ENCODE peak calls at places on chromosomes 4 and X, in four cellular contexts. One of them, this sample, is unnamed.

GRCh38 chr4:45350438-45350837 is 624.1 kb upstream of the GNPDA2 start:
- DNase-seq in BJ: no peak
- DNase-seq in pancreas: no peak
- DNase-seq in uterus: no peak
- DNase-seq in this sample: no peak

GRCh38 chr4:76219299-76220055 is 5.9 kb upstream of the SCARB2 start:
- DNase-seq in BJ: no peak
- DNase-seq in pancreas: no peak
- DNase-seq in uterus: no peak
- DNase-seq in this sample: no peak

GRCh38 chrX:13165747-13166146 is 121.3 kb upstream of the FAM9C start:
- DNase-seq in BJ: no peak
- DNase-seq in pancreas: no peak
- DNase-seq in uterus: no peak
- DNase-seq in this sample: no peak

GRCh38 chr4:12633058-12633651 is 851.0 kb downstream of the RAB28 start:
- DNase-seq in BJ: no peak
- DNase-seq in pancreas: peak; percentile 89
- DNase-seq in uterus: peak; percentile 59
- DNase-seq in this sample: no peak

GRCh38 chr4:19455196-19455595 is 796.5 kb upstream of the SLIT2 start:
- DNase-seq in BJ: no peak
- DNase-seq in pancreas: no peak
- DNase-seq in uterus: no peak
- DNase-seq in this sample: no peak

GRCh38 chr4:90958256-90958895 is 831.2 kb downstream of the CCSER1 start:
- DNase-seq in BJ: peak; percentile 12
- DNase-seq in pancreas: no peak
- DNase-seq in uterus: no peak
- DNase-seq in this sample: no peak

GRCh38 chrX:14124562-14124961 is 94.9 kb upstream of the GEMIN8 start:
- DNase-seq in BJ: no peak
- DNase-seq in pancreas: no peak
- DNase-seq in uterus: no peak
- DNase-seq in this sample: no peak

GRCh38 chrX:1535241-1536041 is 1.5 kb downstream of the P2RY8 start:
- DNase-seq in BJ: no peak
- DNase-seq in pancreas: no peak
- DNase-seq in uterus: no peak
- DNase-seq in this sample: peak; percentile 68

GRCh38 chrX:149392896-149393295 is 112.2 kb downstream of the IDS start:
- DNase-seq in BJ: no peak
- DNase-seq in pancreas: no peak
- DNase-seq in uterus: no peak
- DNase-seq in this sample: no peak

GRCh38 chr4:92305148-92305877 is 1.5 kb downstream of the GRID2 start:
- DNase-seq in BJ: no peak
- DNase-seq in pancreas: peak; percentile 78
- DNase-seq in uterus: no peak
- DNase-seq in this sample: peak; percentile 86

GRCh38 chrX:19793471-19793870 is 93.9 kb downstream of the SH3KBP1 start:
- DNase-seq in BJ: no peak
- DNase-seq in pancreas: no peak
- DNase-seq in uterus: no peak
- DNase-seq in this sample: no peak

GRCh38 chr4:158670975-158671664 is 567 bp downstream of the C4orf46 start:
- DNase-seq in BJ: peak; percentile 32
- DNase-seq in pancreas: peak; percentile 69
- DNase-seq in uterus: peak; percentile 40
- DNase-seq in this sample: peak; percentile 91

GRCh38 chrX:129689881-129690280 is 35.1 kb upstream of the APLN start:
- DNase-seq in BJ: no peak
- DNase-seq in pancreas: no peak
- DNase-seq in uterus: no peak
- DNase-seq in this sample: no peak

GRCh38 chr4:15234585-15235126 is 193.2 kb upstream of the C1QTNF7 start:
- DNase-seq in BJ: peak; percentile 93
- DNase-seq in pancreas: no peak
- DNase-seq in uterus: peak; percentile 36
- DNase-seq in this sample: no peak

GRCh38 chr4:156962551-156962974 is 9.0 kb downstream of the PDGFC start:
- DNase-seq in BJ: peak; percentile 92
- DNase-seq in pancreas: no peak
- DNase-seq in uterus: peak; percentile 59
- DNase-seq in this sample: no peak

GRCh38 chr4:10529256-10529890 is 72.1 kb upstream of the ZNF518B start:
- DNase-seq in BJ: no peak
- DNase-seq in pancreas: no peak
- DNase-seq in uterus: no peak
- DNase-seq in this sample: no peak

GRCh38 chr4:71202703-71203102 is 136.1 kb upstream of the SLC4A4 start:
- DNase-seq in BJ: no peak
- DNase-seq in pancreas: no peak
- DNase-seq in uterus: no peak
- DNase-seq in this sample: no peak

GRCh38 chr4:128292349-128292748 is 4.7 kb upstream of the PGRMC2 start:
- DNase-seq in BJ: no peak
- DNase-seq in pancreas: no peak
- DNase-seq in uterus: no peak
- DNase-seq in this sample: no peak

GRCh38 chr4:1193206-1194027 is 21.0 kb upstream of the SPON2 start:
- DNase-seq in BJ: no peak
- DNase-seq in pancreas: peak; percentile 44
- DNase-seq in uterus: peak; percentile 35
- DNase-seq in this sample: peak; percentile 45

GRCh38 chr4:124202106-124202505 is 510.4 kb downstream of the ANKRD50 start:
- DNase-seq in BJ: no peak
- DNase-seq in pancreas: no peak
- DNase-seq in uterus: peak; percentile 57
- DNase-seq in this sample: no peak

GRCh38 chrX:16725067-16725466 is 5.7 kb downstream of the SYAP1 start:
- DNase-seq in BJ: no peak
- DNase-seq in pancreas: no peak
- DNase-seq in uterus: no peak
- DNase-seq in this sample: no peak

DNA sequence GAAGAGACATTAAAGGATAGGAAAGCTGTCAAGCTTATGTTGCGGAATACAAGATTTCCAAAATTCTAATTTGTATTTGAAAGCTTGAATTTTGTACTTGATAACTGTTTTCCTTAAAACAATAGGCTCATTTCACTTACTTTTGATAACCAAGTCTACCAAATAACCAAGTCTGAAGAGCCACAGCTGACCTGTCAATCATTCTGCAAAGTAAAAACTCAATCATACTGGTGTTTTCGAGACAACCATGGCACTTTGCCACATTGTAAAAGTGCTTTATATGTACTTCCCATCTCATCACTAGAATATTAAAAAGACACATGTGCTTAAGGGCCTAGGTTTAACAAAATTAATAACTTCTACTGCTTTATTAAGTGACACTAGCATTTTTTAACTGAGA is 47.9 kb downstream of the LEF1 start:
- DNase-seq in BJ: no peak
- DNase-seq in pancreas: no peak
- DNase-seq in uterus: no peak
- DNase-seq in this sample: no peak
- TF ChIP-seq CTCF in BJ: no peak
- TF ChIP-seq CTCF in pancreas: no peak
- TF ChIP-seq CTCF in uterus: no peak
- TF ChIP-seq CTCF in this sample: no peak

DNA sequence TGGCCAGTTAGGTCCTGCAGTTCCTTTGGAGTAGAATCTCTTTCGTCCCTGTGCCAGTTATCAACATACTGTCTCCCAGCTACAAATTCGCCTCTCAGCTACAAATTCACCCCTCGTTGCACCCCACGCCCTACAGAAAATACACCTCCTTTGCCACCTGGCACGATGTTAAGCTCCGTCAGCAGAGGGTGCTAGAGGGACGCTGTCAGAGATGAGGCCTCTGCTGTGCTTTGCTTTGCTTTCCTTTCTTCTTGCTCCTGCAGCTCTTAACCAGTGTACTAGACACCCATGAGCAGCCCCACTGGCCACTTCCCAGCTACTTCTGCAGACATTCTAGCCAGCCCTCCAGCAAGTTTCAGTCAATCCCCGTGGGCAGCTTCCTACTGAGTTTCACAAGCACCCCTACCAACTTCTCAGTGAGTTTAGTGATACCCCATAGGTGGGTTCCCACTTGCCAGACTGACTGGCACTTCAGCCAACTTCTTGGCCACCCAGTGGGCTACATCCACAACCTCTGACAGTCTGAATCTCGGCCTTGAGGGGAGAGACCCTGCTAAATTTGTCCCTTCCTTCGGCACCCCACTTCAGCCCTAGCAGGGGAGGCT is 21.8 kb downstream of the HAUS3 start:
- DNase-seq in BJ: no peak
- DNase-seq in pancreas: peak; percentile 80
- DNase-seq in uterus: peak; percentile 66
- DNase-seq in this sample: peak; percentile 68
- TF ChIP-seq CTCF in BJ: peak; percentile 94
- TF ChIP-seq CTCF in pancreas: peak; percentile 60
- TF ChIP-seq CTCF in uterus: peak; percentile 88
- TF ChIP-seq CTCF in this sample: peak; percentile 76

DNA sequence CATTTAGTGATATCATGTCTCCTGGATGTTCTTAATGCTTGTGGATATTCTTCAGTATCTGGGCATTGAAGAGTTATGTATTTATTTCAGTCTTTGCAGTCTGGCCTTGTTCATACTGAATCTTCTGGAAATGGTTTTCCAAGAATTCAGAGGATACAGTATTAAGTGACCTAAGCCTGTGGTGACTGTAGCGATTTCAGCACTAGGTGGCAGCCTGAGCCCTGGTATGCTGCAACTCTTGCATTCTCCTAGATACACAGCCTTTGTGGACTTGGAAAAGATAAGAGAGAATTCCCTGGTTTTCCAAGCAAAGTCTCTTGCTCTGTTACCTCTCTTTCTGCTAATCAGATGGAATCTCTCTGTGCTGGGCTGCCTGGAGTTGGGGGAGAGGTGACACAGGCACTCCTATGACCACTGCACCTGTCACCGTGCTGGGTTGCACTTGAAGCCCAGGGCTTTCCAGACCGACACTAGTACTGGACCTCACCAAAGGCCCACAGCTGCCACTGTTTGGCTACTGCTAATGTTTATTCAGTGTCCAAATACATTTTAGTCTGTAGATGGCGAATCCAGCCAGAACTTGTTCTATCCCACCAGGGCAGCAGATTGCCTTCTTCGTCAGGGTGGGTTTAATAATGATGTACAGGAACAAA is 19.3 kb upstream of the SPIN2A start:
- DNase-seq in BJ: no peak
- DNase-seq in pancreas: no peak
- DNase-seq in uterus: no peak
- DNase-seq in this sample: no peak
- TF ChIP-seq CTCF in BJ: peak; percentile 48
- TF ChIP-seq CTCF in pancreas: no peak
- TF ChIP-seq CTCF in uterus: no peak
- TF ChIP-seq CTCF in this sample: no peak

DNA sequence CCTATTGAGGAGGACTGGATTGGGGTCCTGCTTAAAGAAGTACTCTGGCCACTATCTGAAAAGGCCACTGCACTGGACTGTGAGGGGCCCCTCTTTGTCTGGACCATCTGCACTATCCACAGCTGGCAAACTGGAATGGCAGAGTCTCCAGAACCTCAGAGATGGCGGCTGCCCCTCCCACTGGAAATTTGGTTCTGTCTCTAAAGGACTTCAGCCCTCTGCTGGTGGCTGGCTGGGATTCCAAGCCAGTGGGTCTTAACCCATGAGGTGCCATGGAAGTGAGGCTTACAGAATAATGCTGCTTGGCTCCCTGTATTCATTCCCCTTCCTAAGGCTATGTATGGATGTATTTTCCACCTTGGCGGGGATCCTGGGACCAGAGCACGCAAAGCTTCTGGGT is 41.6 kb upstream of the CYLC1 start:
- DNase-seq in BJ: no peak
- DNase-seq in pancreas: no peak
- DNase-seq in uterus: no peak
- DNase-seq in this sample: no peak
- TF ChIP-seq CTCF in BJ: no peak
- TF ChIP-seq CTCF in pancreas: no peak
- TF ChIP-seq CTCF in uterus: no peak
- TF ChIP-seq CTCF in this sample: no peak